ENCODE peak calls at places on chromosomes 6 and 20, in ten cellular contexts. H is mesothelial cell of epicardium; W is islet precursor cell; L is AG08395; G is iPS-NIHi11; O is stimulated activated CD8-positive, alpha-beta memory T cell treated with anti-CD3 and anti-CD28 coated beads, Interleukin-2, amount 100 ng/mL, for 1 hour; E is central memory CD4-positive, alpha-beta T cell; Y is pancreas; M is NCI-H510A; F is stimulated activated naive CD4-positive, alpha-beta T cell. T is an unnamed sample.

GRCh38 chr6:34232901-34233300 is 3.8 kb upstream of the HMGA1 start:
- DNase-seq in E (no peak), F (no peak), Y (no peak), G (no peak), H (no peak), W (no peak), L (peak), O (no peak), M (no peak), T (no peak)

GRCh38 chr20:25321262-25321831 is 69.3 kb downstream of the ABHD12 start:
- DNase-seq in F (no peak), W (peak), G (no peak), O (no peak), M (no peak), E (no peak), Y (no peak), L (no peak), H (peak), T (peak)

GRCh38 chr20:55140631-55141030 is 665.2 kb downstream of the DOK5 start:
- DNase-seq in M (no peak), W (no peak), F (no peak), L (no peak), E (no peak), H (no peak), O (no peak), G (no peak), Y (no peak), T (no peak)

GRCh38 chr6:52725530-52726192 is 37.6 kb downstream of the GSTA2 start:
- DNase-seq in E (no peak), M (peak), O (no peak), L (peak), H (no peak), Y (no peak), F (no peak), W (no peak), G (no peak), T (peak)

GRCh38 chr20:34825530-34826362 is at the start of gene NCOA6:
- DNase-seq in W (peak), F (peak), O (peak), L (peak), M (peak), Y (peak), G (peak), H (peak), E (peak), T (peak)

GRCh38 chr6:36769676-36770499 is 69.4 kb downstream of the CPNE5 start:
- DNase-seq in M (no peak), Y (no peak), F (peak), O (no peak), W (no peak), L (peak), H (no peak), G (no peak), E (no peak), T (no peak)

GRCh38 chr6:169949501-169950097 is 198.2 kb downstream of the ERMARD start:
- DNase-seq in E (no peak), M (no peak), F (no peak), L (no peak), W (no peak), O (no peak), G (no peak), H (no peak), Y (no peak), T (no peak)

GRCh38 chr20:35286077-35286898 is 1.7 kb upstream of the EIF6 start:
- DNase-seq in Y (peak), O (no peak), M (no peak), L (no peak), G (no peak), H (no peak), F (no peak), E (no peak), W (no peak), T (no peak)

GRCh38 chr6:99189823-99190721 is 159.4 kb downstream of the FAXC start:
- DNase-seq in L (no peak), W (no peak), H (no peak), F (no peak), M (no peak), Y (no peak), E (no peak), G (no peak), O (no peak), T (no peak)

GRCh38 chr6:36840471-36841461 is 1.5 kb upstream of the CPNE5 start:
- DNase-seq in F (peak), Y (peak), W (peak), H (no peak), G (peak), M (no peak), L (no peak), E (peak), O (no peak), T (no peak)

GRCh38 chr6:121436172-121436965 is 923 bp downstream of the GJA1 start:
- DNase-seq in H (no peak), G (no peak), E (no peak), M (no peak), L (no peak), Y (no peak), F (no peak), W (no peak), O (no peak), T (no peak)

GRCh38 chr6:4464638-4465037 is 311.6 kb upstream of the CDYL start:
- DNase-seq in H (no peak), O (no peak), L (no peak), Y (no peak), F (no peak), E (no peak), W (no peak), G (no peak), M (no peak), T (no peak)

GRCh38 chr20:64033981-64034493 is 1.9 kb upstream of the C20orf204 start:
- DNase-seq in M (no peak), W (no peak), F (no peak), H (no peak), G (no peak), L (no peak), O (no peak), Y (no peak), E (no peak), T (no peak)

GRCh38 chr6:161029195-161029809 is 37.7 kb downstream of the MAP3K4 start:
- DNase-seq in H (no peak), W (no peak), Y (no peak), E (peak), G (no peak), F (no peak), M (no peak), O (no peak), L (peak), T (no peak)

GRCh38 chr6:157184202-157185015 is 138.9 kb downstream of the TMEM242 start:
- DNase-seq in H (peak), F (peak), M (peak), L (peak), E (peak), W (peak), Y (peak), O (peak), G (peak), T (peak)

GRCh38 chr6:36793913-36794703 is 45.1 kb downstream of the CPNE5 start:
- DNase-seq in M (no peak), W (no peak), E (no peak), Y (no peak), O (no peak), H (no peak), G (no peak), L (no peak), F (no peak), T (no peak)

GRCh38 chr6:3915076-3915791 is 66.1 kb downstream of the FAM50B start:
- DNase-seq in O (no peak), E (peak), Y (no peak), G (no peak), F (peak), W (no peak), H (no peak), L (no peak), M (no peak), T (no peak)

T was measured in left colon.